ENCODE peak calls at places on chromosomes 16 and 17, in nine cellular contexts. I, Y, J, B, G, V, E, O and F are unnamed samples. For H3K36me3 and H3K4me1, the result is how much of the 10 kb centered on the place peaks cover.

GRCh38 chr17:33267279-33267790 is 25.8 kb downstream of the ASIC2 start:
- DNase-seq in I (no peak), Y (no peak), J (no peak), B (no peak), G (no peak), V (no peak), E (no peak), O (no peak), F (no peak)

GRCh38 chr16:9447195-9447551 is 355.7 kb downstream of the HAPSTR1 start:
- DNase-seq in I (no peak), Y (no peak), J (no peak), B (no peak), G (no peak), V (no peak), E (peak), O (no peak), F (no peak)

GRCh38 chr17:36463916-36464764 is 22.3 kb upstream of the ZNHIT3 start:
- DNase-seq in I (peak), Y (no peak), J (no peak), B (peak), G (no peak), V (no peak), E (peak), O (no peak), F (no peak)

GRCh38 chr16:8063151-8063550 is 527.2 kb downstream of the TMEM114 start:
- DNase-seq in I (no peak), Y (no peak), J (no peak), B (no peak), G (no peak), V (no peak), E (no peak), O (no peak), F (no peak)

GRCh38 chr16:86988920-86989715 is 328.1 kb downstream of the C16orf95 start:
- DNase-seq in I (no peak), Y (no peak), J (no peak), B (peak), G (no peak), V (no peak), E (no peak), O (no peak), F (no peak)

GRCh38 chr16:57906385-57907316 is 64.3 kb downstream of the CNGB1 start:
- DNase-seq in I (peak), Y (no peak), J (peak), B (no peak), G (no peak), V (no peak), E (no peak), O (no peak), F (no peak)

GRCh38 chr16:15961060-15961511 is 11.7 kb downstream of the ABCC1 start:
- DNase-seq in I (no peak), Y (no peak), J (peak), B (no peak), G (no peak), V (no peak), E (no peak), O (no peak), F (no peak)

GRCh38 chr17:58365185-58365979 is 13.4 kb upstream of the SUPT4H1 start:
- DNase-seq in I (no peak), Y (no peak), J (no peak), B (no peak), G (no peak), V (no peak), E (no peak), O (no peak), F (no peak)

GRCh38 chr16:25838724-25839186 is 147.0 kb downstream of the HS3ST4 start:
- DNase-seq in I (peak), Y (peak), J (peak), B (peak), G (no peak), V (no peak), E (peak), O (no peak), F (peak)

GRCh38 chr16:68074850-68075249 is 10.3 kb upstream of the NFATC3 start:
- DNase-seq in I (no peak), Y (no peak), J (peak), B (no peak), G (no peak), V (no peak), E (no peak), O (peak), F (no peak)

GRCh38 chr16:23640669-23640958 is 496 bp downstream of the PALB2 start:
- DNase-seq in I (no peak), Y (no peak), J (peak), B (no peak), G (no peak), V (no peak), E (no peak), O (no peak), F (no peak)

GRCh38 chr16:21574372-21574771 is 25.0 kb upstream of the METTL9 start:
- DNase-seq in I (no peak), Y (no peak), J (no peak), B (no peak), G (peak), V (no peak), E (no peak), O (no peak), F (no peak)

GRCh38 chr16:4471869-4472268 is 2.6 kb downstream of the NMRAL1 start:
- DNase-seq in I (no peak), Y (no peak), J (no peak), B (no peak), G (no peak), V (no peak), E (no peak), O (no peak), F (no peak)

GRCh38 chr16:28063611-28064061 is at the start of gene GSG1L:
- DNase-seq in I (no peak), Y (no peak), J (no peak), B (peak), G (no peak), V (no peak), E (no peak), O (no peak), F (no peak)

GRCh38 chr16:17414421-17414820 is 56.3 kb downstream of the XYLT1 start:
- DNase-seq in I (no peak), Y (no peak), J (no peak), B (no peak), G (no peak), V (no peak), E (no peak), O (no peak), F (no peak)

GRCh38 chr17:2282297-2282873 is 21.2 kb downstream of the SMG6 start:
- DNase-seq in I (no peak), Y (no peak), J (peak), B (peak), G (no peak), V (no peak), E (no peak), O (no peak), F (no peak)

GRCh38 chr16:67404740-67405226 is 11.5 kb upstream of the TPPP3 start:
- DNase-seq in I (no peak), Y (no peak), J (no peak), B (peak), G (no peak), V (peak), E (no peak), O (no peak), F (no peak)

GRCh38 chr17:52158450-52159042 is at the start of gene CA10:
- DNase-seq in I (no peak), Y (no peak), J (no peak), B (peak), G (no peak), V (peak), E (no peak), O (no peak), F (peak)

GRCh38 chr17:21425736-21426135 is 49.6 kb downstream of the KCNJ12 start:
- DNase-seq in I (no peak), Y (no peak), J (no peak), B (no peak), G (no peak), V (no peak), E (no peak), O (no peak), F (no peak)

GRCh38 chr16:35310999-35311398 is 1851.6 kb downstream of the TP53TG3F start:
- DNase-seq in I (no peak), Y (no peak), J (no peak), B (no peak), G (no peak), V (no peak), E (no peak), O (no peak), F (no peak)

GRCh38 chr17:80955078-80955477 is 36.6 kb upstream of the CHMP6 start:
- DNase-seq in I (no peak), Y (no peak), J (no peak), B (no peak), G (no peak), V (peak), E (no peak), O (no peak), F (no peak)

GRCh38 chr16:52366997-52367396 is 179.9 kb downstream of the TOX3 start:
- DNase-seq in I (no peak), Y (no peak), J (no peak), B (no peak), G (no peak), V (no peak), E (no peak), O (no peak), F (no peak)

GRCh38 chr16:64481497-64481896 is 640.4 kb downstream of the CDH11 start:
- DNase-seq in I (no peak), Y (no peak), J (no peak), B (no peak), G (no peak), V (no peak), E (no peak), O (no peak), F (peak)

GRCh38 chr16:64475627-64476351 is 646.1 kb downstream of the CDH11 start:
- DNase-seq in I (no peak), Y (peak), J (no peak), B (peak), G (no peak), V (no peak), E (peak), O (no peak), F (no peak)

GRCh38 chr16:64478258-64478906 is 643.5 kb downstream of the CDH11 start:
- DNase-seq in I (no peak), Y (no peak), J (no peak), B (peak), G (no peak), V (no peak), E (no peak), O (no peak), F (no peak)
- H3K36me3 ChIP-seq in I (under half), Y (under half), J (under half), B (under half), G (under half), V (under half), E (under half), O (under half), F (under half)

GRCh38 chr16:77812856-77813523 is 24.6 kb downstream of the VAT1L start:
- DNase-seq in I (no peak), Y (no peak), J (no peak), B (no peak), G (no peak), V (no peak), E (no peak), O (no peak), F (no peak)
- H3K4me1 ChIP-seq in I (under half), Y (under half), J (under half), B (under half), G (under half), V (under half), E (under half), O (under half), F (under half)

GRCh38 chr16:88575251-88575650 is 5.0 kb downstream of the ZC3H18 start:
- DNase-seq in I (no peak), Y (no peak), J (no peak), B (no peak), G (no peak), V (no peak), E (no peak), O (no peak), F (no peak)
- H3K36me3 ChIP-seq in I (under half), Y (under half), J (half or more), B (under half), G (under half), V (under half), E (under half), O (under half), F (half or more)

DNA sequence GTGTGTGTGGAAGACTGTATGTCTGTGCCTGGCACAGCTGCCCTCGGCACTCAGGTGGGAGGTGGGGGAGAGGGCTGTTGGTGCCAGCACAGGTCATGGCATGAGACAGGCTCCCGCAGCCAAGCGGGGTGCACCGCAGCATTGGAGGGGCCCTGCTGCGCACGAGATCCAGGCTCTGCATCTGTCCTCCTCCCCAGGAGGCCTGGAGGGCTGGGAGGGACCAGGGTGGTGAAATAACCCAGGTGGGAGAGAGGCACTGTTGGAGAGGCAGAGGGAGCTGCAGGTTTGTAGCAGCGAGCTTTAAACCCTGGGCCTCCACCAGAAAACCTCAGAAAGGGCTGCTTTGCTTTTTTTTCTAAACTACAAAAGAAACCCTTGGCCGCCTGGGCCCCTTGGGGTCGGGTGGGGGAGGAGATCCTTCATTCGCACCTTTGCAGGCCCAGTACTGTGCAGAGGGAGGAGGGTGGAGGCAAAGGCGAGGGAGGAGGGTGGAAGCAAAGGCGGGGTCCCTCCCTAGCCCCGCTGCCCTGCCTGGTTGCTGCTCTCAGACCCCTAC is 241.7 kb downstream of the SEC14L1 start:
- DNase-seq in I (no peak), Y (no peak), J (peak), B (peak), G (no peak), V (no peak), E (no peak), O (no peak), F (no peak)
- H3K4me1 ChIP-seq in I (half or more), Y (half or more), J (half or more), B (half or more), G (under half), V (under half), E (half or more), O (half or more), F (half or more)

GRCh38 chr17:7677388-7678067 is 9.8 kb downstream of the TP53 start:
- DNase-seq in I (no peak), Y (no peak), J (no peak), B (no peak), G (no peak), V (no peak), E (no peak), O (no peak), F (no peak)

GRCh38 chr17:7674934-7675333 is 12.4 kb downstream of the TP53 start:
- DNase-seq in I (no peak), Y (no peak), J (no peak), B (no peak), G (no peak), V (no peak), E (no peak), O (no peak), F (no peak)

GRCh38 chr17:7668482-7668881 is 17.8 kb downstream of the ATP1B2 start:
- DNase-seq in I (no peak), Y (no peak), J (no peak), B (no peak), G (no peak), V (no peak), E (no peak), O (no peak), F (no peak)

GRCh38 chr17:7676533-7676932 is 10.8 kb downstream of the TP53 start:
- DNase-seq in I (no peak), Y (no peak), J (no peak), B (no peak), G (no peak), V (no peak), E (no peak), O (no peak), F (no peak)

GRCh38 chr17:7673239-7673638 is 14.1 kb downstream of the TP53 start:
- DNase-seq in I (no peak), Y (peak), J (peak), B (no peak), G (no peak), V (no peak), E (no peak), O (no peak), F (no peak)
- H3K36me3 ChIP-seq in I (under half), Y (under half), J (half or more), B (under half), G (half or more), V (under half), E (under half), O (under half), F (under half)

GRCh38 chr16:81478876-81479496 is 34.4 kb downstream of the CMIP start:
- DNase-seq in I (peak), Y (no peak), J (no peak), B (no peak), G (no peak), V (no peak), E (peak), O (no peak), F (no peak)
- H3K4me1 ChIP-seq in I (under half), Y (under half), J (under half), B (under half), G (under half), V (under half), E (under half), O (under half), F (under half)